ENCODE peak calls at places on chromosomes 11 and 22, in seven cellular contexts. E, A, H, V, M, Q and L are unnamed samples.

GRCh38 chr11:20011294-20011951 is 148.9 kb downstream of the DBX1 start:
- DNase-seq in V (no peak), M (no peak), Q (no peak), H (no peak), E (no peak), A (no peak), L (peak)

GRCh38 chr11:728901-729491 is 18.3 kb upstream of the TALDO1 start:
- DNase-seq in A (no peak), E (no peak), M (no peak), V (no peak), H (no peak), Q (no peak), L (no peak)

GRCh38 chr22:34281738-34282137 is 361.5 kb upstream of the LARGE1 start:
- DNase-seq in Q (no peak), H (no peak), E (no peak), A (no peak), M (no peak), V (no peak), L (no peak)

GRCh38 chr11:86575208-86575855 is 97.1 kb downstream of the ME3 start:
- DNase-seq in H (peak), E (peak), V (no peak), M (peak), A (no peak), Q (no peak), L (peak)

GRCh38 chr11:86201371-86201770 is 43.2 kb upstream of the EED start:
- DNase-seq in M (no peak), Q (no peak), H (no peak), V (no peak), A (no peak), E (peak), L (no peak)

GRCh38 chr11:73862971-73863370 is 13.7 kb downstream of the COA4 start:
- DNase-seq in Q (no peak), E (no peak), V (no peak), H (no peak), M (no peak), A (no peak), L (no peak)

GRCh38 chr11:9565822-9566560 is 7.5 kb upstream of the WEE1 start:
- DNase-seq in V (peak), Q (peak), H (peak), M (peak), A (no peak), E (peak), L (peak)

GRCh38 chr11:36564376-36565032 is 3.3 kb upstream of the RAG1 start:
- DNase-seq in H (peak), Q (peak), A (no peak), E (peak), M (peak), V (peak), L (peak)

GRCh38 chr22:31933816-31934482 is 10.4 kb upstream of the YWHAH start:
- DNase-seq in M (no peak), E (no peak), H (no peak), V (no peak), Q (no peak), A (no peak), L (no peak)

GRCh38 chr22:44024288-44024908 is at the start of gene PARVB:
- DNase-seq in Q (peak), E (no peak), H (no peak), A (peak), M (peak), V (no peak), L (no peak)

GRCh38 chr11:86508604-86509471 is 134.2 kb downstream of the CCDC81 start:
- DNase-seq in V (no peak), E (no peak), H (no peak), Q (no peak), A (no peak), M (no peak), L (peak)

GRCh38 chr11:117925198-117925925 is 3.8 kb downstream of the TMPRSS13 start:
- DNase-seq in E (no peak), V (no peak), A (no peak), H (no peak), M (no peak), Q (no peak), L (no peak)

GRCh38 chr22:43207386-43207785 is 20.5 kb upstream of the TTLL12 start:
- DNase-seq in M (no peak), E (no peak), V (no peak), A (no peak), Q (no peak), H (no peak), L (no peak)

GRCh38 chr11:116148056-116148455 is 624.7 kb downstream of the BUD13 start:
- DNase-seq in E (no peak), M (no peak), Q (peak), A (no peak), H (no peak), V (peak), L (no peak)

GRCh38 chr11:100438366-100438765 is 248.7 kb upstream of the ARHGAP42 start:
- DNase-seq in E (no peak), V (no peak), Q (no peak), A (no peak), H (no peak), M (no peak), L (no peak)

GRCh38 chr22:23537421-23537820 is 42.7 kb downstream of the IGLL1 start:
- DNase-seq in H (no peak), A (no peak), M (peak), Q (no peak), E (no peak), V (peak), L (no peak)

GRCh38 chr11:67032830-67033555 is 10.1 kb downstream of the SYT12 start:
- DNase-seq in Q (no peak), A (no peak), E (peak), H (peak), V (no peak), M (peak), L (peak)

GRCh38 chr11:118956094-118956846 is at the start of gene UPK2:
- DNase-seq in E (peak), V (peak), A (peak), H (peak), Q (peak), M (peak), L (peak)

GRCh38 chr11:15923169-15923568 is 433.2 kb downstream of the SOX6 start:
- DNase-seq in E (no peak), V (no peak), Q (peak), A (no peak), M (no peak), H (no peak), L (peak)

GRCh38 chr11:8638300-8638699 is 44.2 kb downstream of the TRIM66 start:
- DNase-seq in Q (no peak), M (peak), V (no peak), A (no peak), H (no peak), E (peak), L (no peak)

GRCh38 chr22:43185860-43186261 is 1.1 kb downstream of the TTLL12 start:
- DNase-seq in M (peak), H (peak), V (no peak), E (peak), A (peak), Q (peak), L (peak)

GRCh38 chr11:123527947-123528346 is 97.9 kb downstream of the GRAMD1B start:
- DNase-seq in E (no peak), M (no peak), H (no peak), Q (no peak), V (no peak), A (no peak), L (no peak)

GRCh38 chr11:93770160-93770559 is 13.9 kb upstream of the MED17 start:
- DNase-seq in E (no peak), M (no peak), H (no peak), V (no peak), A (no peak), Q (no peak), L (no peak)

GRCh38 chr11:60951909-60952741 is at the start of gene SLC15A3:
- DNase-seq in A (peak), E (peak), M (peak), Q (peak), H (peak), V (peak), L (no peak)

GRCh38 chr11:31808721-31809542 is 2.2 kb downstream of the PAX6 start:
- DNase-seq in Q (peak), V (no peak), A (no peak), M (no peak), H (no peak), E (no peak), L (no peak)

GRCh38 chr11:10612217-10612862 is 43.9 kb upstream of the LYVE1 start:
- DNase-seq in E (no peak), A (no peak), Q (no peak), H (no peak), V (no peak), M (no peak), L (no peak)

GRCh38 chr22:32204211-32204855 is 540 bp downstream of the RFPL2 start:
- DNase-seq in Q (peak), A (no peak), M (no peak), V (peak), H (no peak), E (no peak), L (no peak)

GRCh38 chr11:95924414-95924760 is 480 bp upstream of the MTMR2 start:
- DNase-seq in M (peak), E (peak), Q (no peak), H (peak), V (no peak), A (no peak), L (peak)

GRCh38 chr22:26418620-26419019 is 10.4 kb upstream of the ASPHD2 start:
- DNase-seq in A (no peak), Q (no peak), V (no peak), E (no peak), H (no peak), M (no peak), L (no peak)

GRCh38 chr11:127962416-127962815 is 624.9 kb downstream of the ETS1 start:
- DNase-seq in M (no peak), E (no peak), H (no peak), V (no peak), Q (no peak), A (no peak), L (no peak)

GRCh38 chr22:47601666-47602065 is 839.2 kb downstream of the TBC1D22A start:
- DNase-seq in H (no peak), E (no peak), M (no peak), A (no peak), V (no peak), Q (no peak), L (no peak)

GRCh38 chr11:109371444-109372176 is 50.4 kb upstream of the C11orf87 start:
- DNase-seq in H (no peak), E (peak), V (no peak), Q (no peak), M (peak), A (no peak), L (no peak)

GRCh38 chr11:117833401-117833891 is 8.9 kb upstream of the FXYD2 start:
- DNase-seq in Q (no peak), E (no peak), M (no peak), V (peak), A (no peak), H (no peak), L (peak)

DNA sequence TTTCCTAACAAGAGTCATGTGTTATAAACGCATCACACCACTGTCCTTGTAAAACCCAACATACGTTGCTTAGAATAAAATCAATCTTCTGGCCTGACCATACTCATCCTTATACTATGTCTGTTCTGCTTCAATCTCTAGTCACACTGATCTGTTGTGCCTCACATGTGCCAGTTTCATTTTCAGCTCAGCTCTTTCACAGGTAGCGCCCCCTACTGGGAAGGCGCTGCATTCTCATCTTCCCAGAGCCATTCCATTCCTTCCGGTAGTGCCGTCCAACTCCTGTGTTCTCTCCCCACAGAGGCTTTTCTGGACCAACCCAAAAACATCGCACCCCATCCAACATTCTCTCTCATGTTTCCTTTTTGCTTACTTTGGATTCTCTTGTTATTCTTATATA is 22.2 kb downstream of the CASP5 start:
- DNase-seq in A (no peak), M (no peak), Q (peak), V (peak), E (no peak), H (no peak), L (peak)
- TF ChIP-seq CTCF in A (peak), M (peak), Q (peak), V (peak), E (peak), H (peak), L (peak)

GRCh38 chr11:45264839-45265515 is 21.2 kb downstream of the SYT13 start:
- DNase-seq in V (no peak), M (peak), E (peak), A (no peak), Q (no peak), H (peak), L (peak)

GRCh38 chr11:45265963-45266692 is 20.0 kb downstream of the SYT13 start:
- DNase-seq in M (no peak), V (no peak), E (no peak), Q (no peak), H (no peak), A (no peak), L (no peak)

GRCh38 chr11:45269678-45270077 is 16.5 kb downstream of the SYT13 start:
- DNase-seq in A (no peak), M (no peak), V (no peak), H (no peak), Q (no peak), E (no peak), L (no peak)

GRCh38 chr11:45267660-45268340 is 18.3 kb downstream of the SYT13 start:
- DNase-seq in V (no peak), E (no peak), A (no peak), H (no peak), M (no peak), Q (peak), L (no peak)

GRCh38 chr11:45266693-45267451 is 19.3 kb downstream of the SYT13 start:
- DNase-seq in H (no peak), Q (peak), E (no peak), M (no peak), A (no peak), V (peak), L (no peak)
- TF ChIP-seq CTCF in H (no peak), Q (peak), E (peak), M (peak), A (peak), V (peak), L (peak)

DNA sequence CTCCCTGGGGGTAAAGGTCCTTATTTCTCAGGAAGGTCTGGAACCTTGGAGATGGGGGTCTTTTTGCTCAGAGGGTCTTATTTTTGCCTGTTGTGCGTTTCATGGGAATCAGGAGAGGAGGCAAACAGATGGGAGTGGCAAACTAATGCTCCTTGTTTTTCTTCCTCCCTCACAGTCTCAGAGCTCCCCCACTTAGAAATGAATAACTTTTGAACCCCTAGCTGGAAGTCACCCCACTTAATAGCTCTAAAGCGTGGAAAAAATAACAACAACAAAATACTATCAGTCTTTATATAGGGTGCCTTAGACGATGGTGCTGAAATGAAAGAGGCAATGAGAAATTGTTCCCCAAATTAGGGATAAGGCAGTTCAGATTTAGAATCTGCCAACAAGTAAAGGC is 76.8 kb upstream of the BDNF start:
- DNase-seq in Q (no peak), H (no peak), A (no peak), E (no peak), M (no peak), V (no peak), L (no peak)
- TF ChIP-seq CTCF in Q (no peak), H (no peak), A (no peak), E (no peak), M (no peak), V (no peak), L (no peak)

GRCh38 chr22:30425616-30426394 is at the start of gene MTFP1:
- DNase-seq in Q (peak), E (peak), A (peak), H (peak), V (peak), M (peak), L (peak)
- TF ChIP-seq CTCF in Q (no peak), E (no peak), A (no peak), H (no peak), V (no peak), M (no peak), L (no peak)

GRCh38 chr11:126054882-126055281 is 7.8 kb downstream of the CDON start:
- DNase-seq in H (no peak), A (no peak), Q (no peak), M (no peak), E (no peak), V (no peak), L (no peak)
- TF ChIP-seq CTCF in H (no peak), A (no peak), Q (no peak), M (no peak), E (no peak), V (no peak), L (no peak)

DNA sequence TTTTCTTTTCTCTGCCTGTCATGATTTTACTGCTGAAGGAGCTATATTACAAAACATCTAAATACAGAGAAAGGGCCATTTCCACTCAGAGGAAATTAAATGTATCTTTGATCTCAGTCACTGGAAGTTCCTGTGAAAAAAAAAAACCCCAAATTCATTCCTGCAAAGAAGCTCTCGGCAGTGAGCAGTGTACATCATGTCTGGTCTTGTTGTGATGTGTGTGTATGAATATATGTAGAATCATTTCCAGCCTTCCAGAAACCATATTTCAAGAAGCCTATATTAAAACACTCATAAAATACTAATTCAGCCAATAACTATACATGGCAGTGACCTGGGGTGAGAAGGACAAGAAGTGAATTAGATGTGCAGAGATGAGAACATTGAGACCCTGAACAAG is 393.2 kb upstream of the TENM4 start:
- DNase-seq in Q (no peak), E (no peak), V (no peak), M (no peak), H (no peak), A (no peak), L (no peak)
- TF ChIP-seq CTCF in Q (no peak), E (no peak), V (no peak), M (no peak), H (no peak), A (no peak), L (no peak)

GRCh38 chr11:81449588-81450155 is 1284.0 kb downstream of the FAM181B start:
- DNase-seq in V (no peak), Q (no peak), A (no peak), E (no peak), M (no peak), H (peak), L (peak)

GRCh38 chr11:81444306-81444705 is 1289.4 kb downstream of the FAM181B start:
- DNase-seq in V (no peak), A (no peak), H (no peak), M (no peak), Q (peak), E (no peak), L (peak)
- TF ChIP-seq CTCF in V (peak), A (peak), H (no peak), M (no peak), Q (peak), E (no peak), L (no peak)